ENCODE peak calls at places on chromosomes 13 and 19, in five cellular contexts. K is smooth muscle cell of the brain vasculature, X is RPMI7951, W is NCI-H774, O is anterior cingulate cortex. L is an unnamed sample.

GRCh38 chr13:59459972-59460371 is 703.8 kb downstream of the DIAPH3 start:
- DNase-seq in K (no peak), X (no peak), O (no peak), W (no peak), L (no peak)

GRCh38 chr19:11541238-11541637 is 2.6 kb downstream of the CNN1 start:
- DNase-seq in W (no peak), X (no peak), O (no peak), K (no peak), L (no peak)

GRCh38 chr19:55241935-55242464 is 13.4 kb upstream of the TMEM86B start:
- DNase-seq in O (no peak), W (no peak), X (no peak), K (no peak), L (no peak)

GRCh38 chr19:2294377-2295335 is 12.7 kb upstream of the PEAK3 start:
- DNase-seq in O (no peak), K (no peak), X (peak), W (no peak), L (no peak)

GRCh38 chr19:39411832-39412099 is 703 bp upstream of the PLEKHG2 start:
- DNase-seq in O (peak), W (peak), K (peak), X (peak), L (peak)

GRCh38 chr13:75173457-75174356 is 308.3 kb downstream of the TBC1D4 start:
- DNase-seq in X (no peak), K (no peak), W (no peak), O (no peak), L (no peak)

GRCh38 chr19:15864824-15865223 is 33.0 kb downstream of the CYP4F2 start:
- DNase-seq in O (no peak), X (no peak), K (no peak), W (no peak), L (no peak)

GRCh38 chr19:49272204-49272603 is 52.8 kb downstream of the SLC6A16 start:
- DNase-seq in X (peak), K (no peak), W (no peak), O (no peak), L (no peak)

GRCh38 chr13:25319781-25320180 is 18.4 kb downstream of the NUP58 start:
- DNase-seq in W (no peak), O (no peak), X (no peak), K (no peak), L (no peak)

GRCh38 chr13:112905086-112905485 is 63.9 kb upstream of the MCF2L start:
- DNase-seq in W (no peak), K (no peak), X (no peak), O (no peak), L (no peak)

GRCh38 chr19:46574533-46574932 is 26.6 kb upstream of the CALM3 start:
- DNase-seq in O (no peak), K (no peak), X (peak), W (no peak), L (no peak)

GRCh38 chr19:8148410-8149231 is 771 bp downstream of the FBN3 start:
- DNase-seq in K (no peak), W (peak), O (no peak), X (no peak), L (no peak)

GRCh38 chr13:73422973-73423372 is 364.2 kb downstream of the KLF5 start:
- DNase-seq in O (no peak), W (no peak), X (no peak), K (no peak), L (no peak)

GRCh38 chr13:97976551-97977375 is 23.3 kb downstream of the IPO5 start:
- DNase-seq in X (no peak), O (peak), K (no peak), W (no peak), L (peak)

GRCh38 chr19:28961772-28962500 is 251.0 kb downstream of the UQCRFS1 start:
- DNase-seq in O (no peak), X (no peak), K (no peak), W (no peak), L (no peak)

GRCh38 chr19:4933528-4933927 is 24.2 kb downstream of the UHRF1 start:
- DNase-seq in O (no peak), W (no peak), K (no peak), X (peak), L (no peak)

GRCh38 chr19:8316351-8317125 is 4.6 kb downstream of the NDUFA7 start:
- DNase-seq in K (no peak), O (no peak), W (no peak), X (no peak), L (no peak)

GRCh38 chr13:30153871-30154426 is 153.4 kb downstream of the KATNAL1 start:
- DNase-seq in W (no peak), O (no peak), K (no peak), X (peak), L (no peak)

GRCh38 chr19:17035842-17036424 is 9.3 kb upstream of the CPAMD8 start:
- DNase-seq in K (no peak), W (no peak), O (no peak), X (peak), L (no peak)

GRCh38 chr19:47241919-47242644 is 11.1 kb upstream of the BBC3 start:
- DNase-seq in K (no peak), O (no peak), W (no peak), X (peak), L (no peak)

GRCh38 chr13:59680429-59681024 is 483.2 kb downstream of the DIAPH3 start:
- DNase-seq in X (peak), K (no peak), W (no peak), O (no peak), L (peak)

GRCh38 chr13:40433577-40433976 is 232.9 kb downstream of the FOXO1 start:
- DNase-seq in X (peak), K (no peak), W (no peak), O (no peak), L (no peak)